ENCODE peak calls at places on chromosomes 4 and X, in eight cellular contexts. G, L, S, H, X, N, V and F are unnamed samples. For H3K4me1, the result is how much of the 10 kb centered on the place peaks cover.

GRCh38 chr4:72677265-72677664 is 108.2 kb upstream of the ADAMTS3 start:
- DNase-seq in X (no peak), H (no peak), G (no peak), S (no peak), L (no peak), N (no peak), V (no peak), F (no peak)

GRCh38 chrX:91434351-91435168 is at the start of gene PABPC5:
- DNase-seq in G (peak), H (peak), V (peak), X (peak), L (no peak), N (peak), S (peak), F (peak)

GRCh38 chrX:51420610-51421009 is 75.8 kb downstream of the NUDT11 start:
- DNase-seq in S (peak), X (peak), H (no peak), G (no peak), L (peak), V (no peak), N (no peak), F (no peak)

GRCh38 chr4:183057255-183057654 is 41.8 kb upstream of the WWC2 start:
- DNase-seq in V (no peak), L (no peak), S (no peak), X (no peak), H (no peak), N (no peak), G (no peak), F (no peak)

GRCh38 chr4:68375667-68376559 is 26.0 kb upstream of the YTHDC1 start:
- DNase-seq in G (no peak), N (no peak), L (peak), X (peak), S (peak), H (peak), V (peak), F (peak)

GRCh38 chrX:118626346-118626745 is 101.1 kb upstream of the IL13RA1 start:
- DNase-seq in V (no peak), L (no peak), X (no peak), S (no peak), G (no peak), N (no peak), H (peak), F (no peak)

GRCh38 chr4:179272282-179272681 is 1830.0 kb upstream of the AGA start:
- DNase-seq in V (no peak), L (no peak), X (no peak), S (no peak), G (no peak), N (no peak), H (no peak), F (no peak)

GRCh38 chr4:110631582-110632505 is 9.0 kb upstream of the PITX2 start:
- DNase-seq in S (peak), H (peak), N (no peak), G (peak), X (peak), V (peak), L (no peak), F (peak)

GRCh38 chr4:56210397-56210796 is 176.9 kb downstream of the AASDH start:
- DNase-seq in V (no peak), G (no peak), S (no peak), N (no peak), L (no peak), X (no peak), H (no peak), F (no peak)

GRCh38 chrX:79094075-79094832 is 50.2 kb upstream of the GPR174 start:
- DNase-seq in H (no peak), X (no peak), N (no peak), S (no peak), L (no peak), G (no peak), V (no peak), F (no peak)
- H3K4me1 ChIP-seq in H (under half), X (under half), N (under half), S (under half), L (under half), G (under half), V (under half), F (under half)

DNA sequence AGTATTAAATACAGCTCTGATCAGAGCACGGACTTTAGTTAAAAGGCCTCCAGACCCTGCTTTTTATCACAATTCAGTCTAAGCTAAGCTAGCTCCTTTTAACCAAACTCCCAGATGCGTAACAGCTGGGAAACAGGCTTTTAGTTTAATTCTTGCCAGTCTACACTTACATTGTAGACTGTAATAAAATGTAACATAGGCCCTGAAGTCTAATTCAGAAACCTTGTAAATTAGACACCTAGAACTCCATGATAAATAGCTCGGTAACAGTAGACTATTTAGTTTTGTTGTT is 20.1 kb downstream of the FBXO8 start:
- DNase-seq in G (no peak), S (no peak), L (no peak), N (no peak), X (no peak), V (no peak), H (no peak), F (no peak)
- H3K4me1 ChIP-seq in G (under half), S (under half), L (under half), N (under half), X (under half), V (under half), H (under half), F (under half)

GRCh38 chr4:169256101-169256612 is 14.6 kb downstream of the SH3RF1 start:
- DNase-seq in L (no peak), N (no peak), X (no peak), V (no peak), S (no peak), H (no peak), G (no peak), F (no peak)
- H3K4me1 ChIP-seq in L (under half), N (half or more), X (under half), V (under half), S (under half), H (half or more), G (under half), F (half or more)

GRCh38 chr4:1242506-1243450 is 6.2 kb downstream of the CTBP1 start:
- DNase-seq in G (no peak), X (no peak), S (no peak), L (no peak), H (no peak), N (no peak), V (peak), F (peak)
- H3K4me1 ChIP-seq in G (under half), X (under half), S (under half), L (under half), H (half or more), N (half or more), V (half or more), F (half or more)

DNA sequence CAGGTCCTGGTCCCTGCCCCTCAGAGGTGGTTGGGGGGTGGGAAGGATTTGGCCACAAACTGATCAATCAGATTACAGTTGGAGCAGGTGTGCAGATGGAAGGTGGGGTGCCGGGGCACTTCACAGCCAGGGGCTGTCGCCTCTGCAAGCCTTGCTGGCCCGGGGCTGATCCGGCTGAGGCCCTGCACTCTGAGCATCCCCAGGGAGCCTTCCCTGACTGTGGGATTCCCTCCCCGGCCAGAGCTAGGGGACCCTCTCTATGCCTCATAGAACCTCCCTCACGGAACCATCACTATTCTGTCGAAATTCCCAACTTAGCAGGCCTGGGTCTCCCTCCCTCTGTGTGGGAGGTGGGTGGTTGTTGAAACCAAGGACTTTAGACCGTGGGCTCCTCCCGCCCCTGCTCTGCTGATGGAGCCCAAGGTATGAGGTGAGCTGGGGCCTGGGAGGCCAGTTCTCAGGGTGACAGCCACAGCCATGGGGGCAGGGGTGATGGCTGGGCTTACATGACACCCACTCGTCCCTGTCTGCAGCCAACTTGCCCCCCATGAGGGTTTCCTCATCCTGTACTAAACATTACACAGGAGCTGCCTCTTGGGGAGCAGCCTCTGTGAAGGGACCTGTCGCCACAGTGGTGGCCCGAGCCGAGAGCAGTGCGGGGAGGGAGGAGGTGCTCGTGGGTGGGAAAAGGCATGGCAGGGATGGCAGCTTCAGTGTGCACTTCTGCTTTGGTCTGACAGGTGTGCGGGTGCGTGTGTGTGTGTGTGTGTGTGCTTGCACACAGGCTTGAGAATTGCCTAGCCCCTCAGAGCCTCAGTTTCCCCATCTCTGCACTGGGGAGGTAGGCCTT is 3.7 kb downstream of the SH3TC1 start:
- DNase-seq in X (no peak), G (no peak), N (no peak), V (no peak), L (no peak), H (no peak), S (no peak), F (no peak)
- H3K4me1 ChIP-seq in X (under half), G (under half), N (under half), V (half or more), L (half or more), H (under half), S (under half), F (under half)